ENCODE peak calls at places on chromosomes 6 and 20, in four cellular contexts. S, V, A and G are unnamed samples.

GRCh38 chr6:158445426-158446085 is 114.3 kb upstream of the TMEM181 start:
- DNase-seq in S (no peak), V (no peak), A (no peak), G (no peak)

GRCh38 chr6:154380733-154381132 is 24.1 kb upstream of the IPCEF1 start:
- DNase-seq in S (no peak), V (no peak), A (no peak), G (no peak)

GRCh38 chr6:32627831-32628230 is 9.4 kb upstream of the HLA-DQA1 start:
- DNase-seq in S (peak), V (peak), A (no peak), G (no peak)

GRCh38 chr20:58086763-58087566 is 141.5 kb downstream of the ANKRD60 start:
- DNase-seq in S (peak), V (peak), A (peak), G (no peak)

GRCh38 chr20:62524486-62524885 is 48.7 kb upstream of the GATA5 start:
- DNase-seq in S (no peak), V (no peak), A (no peak), G (no peak)

GRCh38 chr6:63757826-63758225 is 122.2 kb downstream of the PHF3 start:
- DNase-seq in S (no peak), V (no peak), A (no peak), G (no peak)

GRCh38 chr6:8082954-8083858 is 19.0 kb upstream of the BLOC1S5 start:
- DNase-seq in S (no peak), V (no peak), A (no peak), G (no peak)

GRCh38 chr6:108133594-108134179 is 32.1 kb upstream of the NR2E1 start:
- DNase-seq in S (no peak), V (peak), A (no peak), G (no peak)

GRCh38 chr6:145071836-145072235 is 663.5 kb downstream of the EPM2A start:
- DNase-seq in S (no peak), V (no peak), A (no peak), G (no peak)

GRCh38 chr6:166394036-166394892 is 11.5 kb upstream of the MPC1 start:
- DNase-seq in S (no peak), V (no peak), A (no peak), G (no peak)

GRCh38 chr20:23308908-23309307 is 41.7 kb upstream of the NXT1 start:
- DNase-seq in S (no peak), V (no peak), A (peak), G (no peak)

GRCh38 chr6:123965894-123966293 is 162.2 kb downstream of the NKAIN2 start:
- DNase-seq in S (no peak), V (no peak), A (no peak), G (no peak)

GRCh38 chr6:89976141-89977020 is 82.1 kb downstream of the GJA10 start:
- DNase-seq in S (no peak), V (no peak), A (no peak), G (no peak)

GRCh38 chr6:33410711-33411631 is at the start of gene PHF1:
- DNase-seq in S (peak), V (peak), A (no peak), G (peak)

GRCh38 chr6:52522151-52522626 is 54.7 kb downstream of the TRAM2 start:
- DNase-seq in S (peak), V (no peak), A (no peak), G (no peak)

GRCh38 chr6:74931567-74931966 is 274.3 kb downstream of the COL12A1 start:
- DNase-seq in S (peak), V (no peak), A (no peak), G (no peak)

GRCh38 chr20:38181207-38181693 is 16.2 kb upstream of the TGM2 start:
- DNase-seq in S (no peak), V (no peak), A (no peak), G (no peak)

GRCh38 chr6:81093046-81093445 is 659.4 kb downstream of the TENT5A start:
- DNase-seq in S (no peak), V (no peak), A (no peak), G (no peak)

GRCh38 chr20:4490595-4491280 is 231.0 kb upstream of the PRND start:
- DNase-seq in S (no peak), V (no peak), A (no peak), G (no peak)

GRCh38 chr20:11174861-11175260 is 501.1 kb upstream of the JAG1 start:
- DNase-seq in S (no peak), V (no peak), A (no peak), G (no peak)

GRCh38 chr6:129890164-129890563 is 29.0 kb upstream of the TMEM244 start:
- DNase-seq in S (no peak), V (no peak), A (no peak), G (no peak)

GRCh38 chr6:11323666-11324452 is 91.4 kb upstream of the NEDD9 start:
- DNase-seq in S (peak), V (no peak), A (no peak), G (no peak)

GRCh38 chr6:97462031-97462430 is 179.0 kb upstream of the MMS22L start:
- DNase-seq in S (no peak), V (no peak), A (no peak), G (no peak)

GRCh38 chr6:65546894-65547293 is 160.1 kb downstream of the EYS start:
- DNase-seq in S (no peak), V (no peak), A (no peak), G (no peak)

GRCh38 chr6:626236-626635 is 30.7 kb downstream of the HUS1B start:
- DNase-seq in S (no peak), V (no peak), A (no peak), G (no peak)

GRCh38 chr20:61621381-61621780 is 369.3 kb downstream of the CDH4 start:
- DNase-seq in S (no peak), V (no peak), A (no peak), G (no peak)

GRCh38 chr20:57672164-57672563 is 37.7 kb downstream of the PMEPA1 start:
- DNase-seq in S (no peak), V (peak), A (peak), G (no peak)

GRCh38 chr6:125314019-125314581 is 12.3 kb upstream of the HDDC2 start:
- DNase-seq in S (peak), V (peak), A (no peak), G (no peak)

GRCh38 chr20:36607586-36608387 is 2.2 kb downstream of the RAB5IF start:
- DNase-seq in S (no peak), V (no peak), A (no peak), G (no peak)

GRCh38 chr6:165744515-165745228 is 81.6 kb upstream of the PDE10A start:
- DNase-seq in S (no peak), V (no peak), A (no peak), G (no peak)

GRCh38 chr6:153003294-153003645 is 761 bp upstream of the MTRF1L start:
- DNase-seq in S (no peak), V (no peak), A (no peak), G (no peak)

GRCh38 chr6:36079596-36079995 is 50.7 kb upstream of the MAPK13 start:
- DNase-seq in S (no peak), V (no peak), A (no peak), G (no peak)

GRCh38 chr20:49526056-49526455 is 41.9 kb downstream of the PTGIS start:
- DNase-seq in S (no peak), V (no peak), A (peak), G (no peak)

GRCh38 chr6:34748757-34749156 is 8.5 kb upstream of the SNRPC start:
- DNase-seq in S (no peak), V (no peak), A (no peak), G (no peak)

GRCh38 chr6:38639498-38640215 is at the start of gene BTBD9:
- DNase-seq in S (peak), V (peak), A (peak), G (peak)

DNA sequence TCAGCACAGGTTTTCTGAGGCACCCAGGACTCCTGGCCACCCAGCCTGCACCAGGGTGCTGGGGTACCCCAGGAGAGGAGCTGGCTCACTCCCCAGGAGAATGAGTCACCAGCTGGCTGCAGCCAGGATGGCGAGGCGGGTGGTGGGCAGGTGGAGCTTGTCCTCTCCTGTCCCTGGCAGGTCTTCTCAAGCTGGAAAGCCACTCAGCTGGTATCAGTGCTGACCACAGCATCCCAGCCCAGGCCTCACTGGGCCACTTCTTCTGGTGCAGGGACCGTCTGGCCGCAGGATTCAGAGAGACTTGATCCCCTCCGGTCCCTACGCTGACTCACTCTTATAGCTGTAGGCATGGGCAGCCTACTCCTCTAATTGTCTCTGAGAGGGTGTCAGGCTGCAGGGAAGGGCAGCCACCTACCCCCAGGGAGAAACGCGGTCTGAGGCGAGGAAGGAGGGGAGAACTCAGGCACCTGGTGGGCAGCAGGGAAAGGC is 22.2 kb downstream of the TFEB start:
- DNase-seq in S (no peak), V (no peak), A (no peak), G (no peak)
- TF ChIP-seq POLR2A in S (no peak), V (no peak), A (no peak), G (no peak)

DNA sequence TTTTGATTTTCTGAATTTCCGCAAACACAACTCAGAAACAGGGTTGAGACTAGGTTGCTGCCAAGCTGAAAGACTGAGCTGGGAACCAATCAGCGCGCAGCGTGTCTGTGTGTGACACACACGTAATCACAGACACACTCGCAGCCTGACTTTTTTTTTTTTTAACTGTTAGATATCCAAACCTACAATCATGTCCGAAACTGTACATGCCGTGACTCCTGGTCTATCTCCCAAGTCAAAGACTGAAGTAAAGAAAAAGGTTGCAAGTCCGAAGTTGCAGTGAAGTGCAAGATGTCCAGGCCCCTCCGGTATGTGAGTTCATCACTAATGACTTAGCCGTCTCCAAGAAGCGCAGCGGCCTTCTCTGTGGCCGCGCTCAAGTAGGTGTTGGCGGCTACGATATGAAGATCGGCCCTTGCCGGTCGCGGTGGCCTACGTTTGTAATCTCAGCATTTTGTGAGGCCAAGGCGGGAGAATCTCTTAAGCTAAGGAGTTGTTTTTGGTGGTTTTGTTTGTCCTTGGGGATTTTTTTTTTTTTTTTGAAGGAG is 108.2 kb downstream of the HFE start:
- DNase-seq in S (peak), V (peak), A (peak), G (no peak)
- TF ChIP-seq POLR2A in S (peak), V (no peak), A (no peak), G (peak)

DNA sequence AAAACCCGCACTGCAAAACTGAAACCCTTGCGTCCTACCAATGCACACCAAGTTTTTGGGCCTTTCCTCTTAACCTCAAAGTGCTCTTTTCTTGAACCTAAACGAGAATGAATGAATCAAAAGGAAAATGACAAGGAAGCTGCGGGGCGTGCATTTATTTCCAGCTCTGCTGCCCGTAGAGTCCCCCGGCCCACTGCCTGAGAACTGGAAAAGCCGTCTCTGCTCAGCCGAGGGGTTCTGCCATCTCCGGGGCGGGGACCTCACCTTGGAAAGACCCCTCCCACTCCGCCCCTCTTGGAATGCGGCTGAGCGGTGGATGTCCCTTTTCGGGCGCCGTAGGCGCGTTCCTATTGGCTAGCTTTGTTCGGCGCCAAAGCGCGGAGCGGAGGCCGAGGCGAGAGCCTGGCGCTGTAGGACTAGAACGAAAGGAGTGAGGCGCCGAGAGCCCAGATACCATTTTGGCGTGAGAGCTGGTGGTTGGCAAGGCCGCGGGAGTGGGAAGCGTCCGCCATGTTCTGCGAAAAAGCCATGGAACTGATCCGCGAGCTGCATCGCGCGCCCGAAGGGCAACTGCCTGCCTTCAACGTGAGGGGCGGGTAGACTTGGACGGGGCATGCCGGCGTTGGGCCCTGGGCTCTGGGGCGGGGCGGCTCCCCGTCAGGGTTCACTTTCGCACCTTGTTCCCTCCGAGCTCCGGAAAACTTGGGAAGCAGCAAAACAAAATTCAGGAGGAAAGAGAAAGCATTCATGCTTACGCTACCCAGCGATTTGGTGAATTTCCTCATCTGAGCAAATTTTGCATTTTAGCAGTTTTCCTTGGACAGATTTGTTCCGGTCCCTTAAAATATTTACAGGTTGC is at the start of gene GINS1:
- DNase-seq in S (peak), V (peak), A (peak), G (peak)
- TF ChIP-seq POLR2A in S (no peak), V (no peak), A (no peak), G (peak)

GRCh38 chr6:148343383-148343782 is 745 bp downstream of the SASH1 start:
- DNase-seq in S (no peak), V (no peak), A (no peak), G (no peak)

GRCh38 chr6:148339766-148340165 is 2.9 kb upstream of the SASH1 start:
- DNase-seq in S (no peak), V (no peak), A (no peak), G (no peak)

GRCh38 chr6:148343028-148343374 is 363 bp downstream of the SASH1 start:
- DNase-seq in S (no peak), V (peak), A (no peak), G (no peak)

GRCh38 chr6:148340586-148341297 is 1.9 kb upstream of the SASH1 start:
- DNase-seq in S (no peak), V (no peak), A (no peak), G (no peak)

DNA sequence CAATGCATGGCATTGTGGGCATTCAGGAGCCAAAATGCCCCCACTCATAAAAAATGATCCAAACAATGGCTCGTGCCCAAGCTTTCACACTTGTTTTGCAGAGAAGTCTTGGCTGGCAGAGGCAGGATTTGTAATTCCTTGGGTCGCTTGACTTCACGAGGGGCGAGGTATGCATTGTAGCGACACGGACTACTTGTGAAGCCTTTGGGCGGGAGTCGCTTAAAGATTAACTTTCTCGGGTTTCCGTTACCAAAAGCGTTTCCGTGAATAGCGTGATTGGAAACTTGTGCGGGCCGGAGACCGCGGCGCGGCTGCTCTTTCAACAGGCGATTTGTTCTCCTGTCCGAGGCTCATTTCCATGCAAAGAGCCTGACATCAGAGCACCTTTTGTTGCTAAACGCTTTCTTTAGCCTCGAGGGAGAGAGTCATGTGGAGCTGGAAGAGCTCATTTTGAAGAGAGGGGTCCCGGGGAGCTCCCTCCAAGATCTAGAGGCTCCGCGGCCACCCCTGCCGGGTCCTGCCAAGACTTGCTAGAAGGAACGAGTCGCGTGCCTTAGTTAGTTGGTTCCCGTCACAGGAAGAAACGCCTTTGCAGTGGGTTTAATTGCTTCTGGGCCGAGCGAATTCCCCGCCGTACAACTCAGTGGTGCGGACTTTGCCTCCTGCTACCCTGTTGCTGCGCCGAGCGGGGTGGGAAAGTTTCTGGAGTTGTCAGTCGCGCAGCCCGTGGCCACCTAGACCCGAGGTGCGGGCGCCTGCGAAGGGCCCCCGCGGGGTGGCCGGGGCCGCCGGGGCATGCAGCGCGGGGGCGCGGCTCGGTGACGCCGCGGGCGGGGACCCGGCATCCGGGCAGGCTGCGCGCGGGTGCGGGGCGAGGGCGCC is at the start of gene SASH1:
- DNase-seq in S (peak), V (peak), A (peak), G (no peak)
- TF ChIP-seq POLR2A in S (peak), V (no peak), A (no peak), G (no peak)

GRCh38 chr6:28587011-28587745 is 61.5 kb downstream of the GPX5 start:
- DNase-seq in S (no peak), V (peak), A (no peak), G (peak)
- TF ChIP-seq POLR2A in S (no peak), V (no peak), A (no peak), G (peak)

GRCh38 chr6:105993769-105994521 is 92.2 kb upstream of the PRDM1 start:
- DNase-seq in S (no peak), V (peak), A (no peak), G (no peak)
- TF ChIP-seq POLR2A in S (peak), V (no peak), A (no peak), G (no peak)

GRCh38 chr20:1491281-1491840 is at the start of gene SIRPB2:
- DNase-seq in S (peak), V (peak), A (no peak), G (no peak)

GRCh38 chr20:1489328-1489727 is 1.9 kb downstream of the SIRPB2 start:
- DNase-seq in S (no peak), V (no peak), A (no peak), G (no peak)

GRCh38 chr20:1491891-1492642 is 847 bp upstream of the SIRPB2 start:
- DNase-seq in S (no peak), V (no peak), A (no peak), G (no peak)

GRCh38 chr20:1490643-1491042 is 577 bp downstream of the SIRPB2 start:
- DNase-seq in S (no peak), V (no peak), A (no peak), G (no peak)

GRCh38 chr20:1489764-1490436 is 1.3 kb downstream of the SIRPB2 start:
- DNase-seq in S (peak), V (peak), A (no peak), G (no peak)
- TF ChIP-seq POLR2A in S (no peak), V (no peak), A (no peak), G (no peak)